ENCODE peak calls at places on chromosomes 1 and 21, in eight cellular contexts. W, V, A, N, C, E, U and D are unnamed samples.

GRCh38 chr1:209728466-209728865 is 23.8 kb downstream of the HSD11B1 start:
- DNase-seq in U (no peak), A (no peak), E (no peak), C (no peak), N (no peak), V (no peak), W (no peak), D (no peak)

GRCh38 chr1:16979475-16980327 is 719 bp downstream of the MFAP2 start:
- DNase-seq in V (no peak), C (no peak), E (no peak), N (no peak), U (no peak), W (no peak), A (no peak), D (no peak)

GRCh38 chr21:25487046-25487594 is 120.2 kb downstream of the MRPL39 start:
- DNase-seq in U (no peak), W (no peak), C (no peak), E (no peak), N (peak; percentile 93), A (no peak), V (no peak), D (peak; percentile 53)

GRCh38 chr1:27544818-27545612 is 55.0 kb upstream of the WASF2 start:
- DNase-seq in N (no peak), A (no peak), E (no peak), W (no peak), V (no peak), U (no peak), C (no peak), D (no peak)

GRCh38 chr1:230634384-230634783 is 7.9 kb upstream of the COG2 start:
- DNase-seq in U (no peak), A (no peak), W (no peak), E (no peak), N (no peak), C (no peak), V (no peak), D (no peak)

GRCh38 chr1:91901231-91901630 is 15.3 kb upstream of the TGFBR3 start:
- DNase-seq in E (no peak), U (no peak), C (no peak), W (no peak), A (no peak), V (no peak), N (no peak), D (no peak)

GRCh38 chr1:108038837-108039236 is 73.9 kb upstream of the VAV3 start:
- DNase-seq in E (no peak), V (no peak), U (no peak), W (no peak), A (no peak), N (no peak), C (no peak), D (no peak)

GRCh38 chr1:201800246-201800645 is 28.7 kb upstream of the IPO9 start:
- DNase-seq in U (no peak), N (no peak), A (no peak), W (no peak), V (no peak), E (no peak), C (no peak), D (no peak)

GRCh38 chr1:161763522-161764098 is 2.5 kb upstream of the ATF6 start:
- DNase-seq in E (peak; percentile 40), A (no peak), C (peak; percentile 54), U (peak; percentile 35), V (peak; percentile 31), N (peak; percentile 24), W (peak; percentile 52), D (peak; percentile 46)

GRCh38 chr1:231678021-231678432 is 51.4 kb downstream of the DISC1 start:
- DNase-seq in A (no peak), W (no peak), N (no peak), U (no peak), V (no peak), C (no peak), E (no peak), D (no peak)

GRCh38 chr1:41192456-41193188 is 49.5 kb downstream of the SCMH1 start:
- DNase-seq in V (no peak), W (no peak), U (no peak), E (no peak), C (no peak), A (no peak), N (no peak), D (no peak)

GRCh38 chr1:9476790-9477463 is 62.3 kb upstream of the SLC25A33 start:
- DNase-seq in A (no peak), E (no peak), W (no peak), C (no peak), U (no peak), N (no peak), V (no peak), D (no peak)

GRCh38 chr21:45255381-45256020 is 32.2 kb downstream of the POFUT2 start:
- DNase-seq in V (peak; percentile 32), W (no peak), N (no peak), C (no peak), U (no peak), E (no peak), A (no peak), D (no peak)

GRCh38 chr1:167178831-167179230 is 41.9 kb upstream of the POU2F1 start:
- DNase-seq in V (no peak), E (no peak), C (no peak), U (no peak), W (no peak), A (no peak), N (no peak), D (no peak)

GRCh38 chr21:32253215-32253641 is 25.6 kb downstream of the MIS18A start:
- DNase-seq in N (no peak), U (no peak), C (no peak), V (no peak), E (no peak), W (no peak), A (no peak), D (no peak)

GRCh38 chr1:72636636-72637035 is 354.3 kb upstream of the NEGR1 start:
- DNase-seq in U (no peak), A (no peak), W (no peak), E (no peak), C (no peak), V (no peak), N (no peak), D (no peak)

GRCh38 chr1:32014199-32014936 is 700 bp downstream of the KHDRBS1 start:
- DNase-seq in E (peak; percentile 22), V (peak; percentile 31), C (peak; percentile 13), U (peak; percentile 30), A (peak; percentile 76), N (peak; percentile 16), W (peak; percentile 69), D (peak; percentile 64)

GRCh38 chr1:62687421-62687902 is 724 bp downstream of the DOCK7 start:
- DNase-seq in C (peak; percentile 21), N (peak; percentile 40), E (no peak), V (no peak), W (peak; percentile 58), A (no peak), U (peak; percentile 21), D (peak; percentile 51)

GRCh38 chr1:109643385-109644230 is 12.3 kb upstream of the GSTM4 start:
- DNase-seq in C (peak; percentile 81), E (peak; percentile 90), V (peak; percentile 71), N (peak; percentile 55), W (peak; percentile 91), U (peak; percentile 91), A (peak; percentile 89), D (peak; percentile 82)